ENCODE peak calls at places on chromosomes 4 and X, in five cellular contexts. K is MCF 10A, C is psoas muscle, Y is HCT116, A is activated B cell treated with CpG ODN at 0.5 μM for 24 hours. G is an unnamed sample.

GRCh38 chr4:127124919-127125318 is 507.8 kb upstream of the INTU start:
- DNase-seq in C (no peak), Y (no peak), A (no peak), K (peak; percentile 16), G (no peak)

GRCh38 chr4:36255575-36255974 is 11.3 kb upstream of the ARAP2 start:
- DNase-seq in C (no peak), Y (no peak), K (no peak), A (no peak), G (no peak)

GRCh38 chr4:163215896-163216295 is 49.2 kb upstream of the NAF1 start:
- DNase-seq in C (no peak), K (no peak), A (no peak), Y (no peak), G (no peak)

GRCh38 chr4:46404961-46405360 is 15.0 kb upstream of the GABRA2 start:
- DNase-seq in K (peak; percentile 25), C (no peak), Y (no peak), A (no peak), G (peak; percentile 37)

GRCh38 chr4:101464596-101464995 is 117.3 kb upstream of the PPP3CA start:
- DNase-seq in A (no peak), C (no peak), Y (no peak), K (no peak), G (no peak)

GRCh38 chr4:109614466-109614865 is 54.4 kb downstream of the MCUB start:
- DNase-seq in A (no peak), C (no peak), K (no peak), Y (no peak), G (no peak)

GRCh38 chr4:184385705-184386141 is 88.6 kb downstream of the IRF2 start:
- DNase-seq in K (no peak), A (no peak), C (no peak), Y (no peak), G (no peak)

GRCh38 chr4:112296949-112297483 is at the start of gene ALPK1:
- DNase-seq in C (no peak), A (no peak), K (peak; percentile 92), Y (peak; percentile 88), G (no peak)

GRCh38 chrX:1661048-1661921 is 46.4 kb downstream of the ASMT start:
- DNase-seq in A (peak; percentile 61), K (no peak), C (peak; percentile 72), Y (peak; percentile 60), G (peak; percentile 17)

GRCh38 chrX:65871671-65872311 is 168.1 kb downstream of the VSIG4 start:
- DNase-seq in Y (peak; percentile 67), K (peak; percentile 84), C (no peak), A (no peak), G (no peak)

GRCh38 chr4:163755013-163755412 is 260.5 kb downstream of the TMA16 start:
- DNase-seq in K (peak; percentile 49), C (no peak), Y (no peak), A (no peak), G (no peak)

GRCh38 chr4:42397635-42398447 is 553 bp downstream of the SHISA3 start:
- DNase-seq in A (no peak), K (no peak), C (peak; percentile 61), Y (no peak), G (peak; percentile 68)

GRCh38 chrX:101658661-101659477 is 781 bp downstream of the ARMCX2 start:
- DNase-seq in A (peak; percentile 23), K (no peak), Y (no peak), C (peak; percentile 78), G (peak; percentile 77)

GRCh38 chrX:47664737-47665136 is 5.8 kb upstream of the UXT start:
- DNase-seq in K (no peak), C (no peak), Y (no peak), A (no peak), G (no peak)

GRCh38 chr4:188031751-188032150 is 36.2 kb downstream of the ZFP42 start:
- DNase-seq in K (no peak), C (no peak), Y (no peak), A (no peak), G (no peak)

GRCh38 chr4:111398906-111399330 is 746.3 kb upstream of the FAM241A start:
- DNase-seq in C (no peak), K (no peak), A (no peak), Y (no peak), G (no peak)

GRCh38 chr4:90515191-90515590 is 388.0 kb downstream of the CCSER1 start:
- DNase-seq in Y (no peak), A (no peak), C (no peak), K (peak; percentile 1), G (no peak)

GRCh38 chrX:42096262-42096939 is 173.0 kb upstream of the CASK start:
- DNase-seq in K (no peak), C (no peak), Y (peak; percentile 2), A (no peak), G (no peak)

GRCh38 chr4:81142744-81143143 is 72.3 kb downstream of the PRKG2 start:
- DNase-seq in Y (no peak), K (peak; percentile 83), A (no peak), C (no peak), G (no peak)

GRCh38 chrX:137033774-137034507 is at the start of gene GPR101:
- DNase-seq in K (no peak), Y (no peak), A (no peak), C (no peak), G (peak; percentile 25)

GRCh38 chrX:12954376-12954775 is 20.5 kb upstream of the TMSB4X start:
- DNase-seq in K (no peak), C (no peak), A (no peak), Y (no peak), G (no peak)

GRCh38 chr4:101696276-101697010 is 94.1 kb upstream of the BANK1 start:
- DNase-seq in Y (no peak), C (no peak), A (no peak), K (no peak), G (no peak)

GRCh38 chr4:40196724-40197281 is at the start of gene RHOH:
- DNase-seq in Y (no peak), A (peak; percentile 55), C (no peak), K (no peak), G (no peak)

GRCh38 chr4:169236901-169237626 is 33.7 kb downstream of the SH3RF1 start:
- DNase-seq in C (peak; percentile 64), Y (no peak), K (peak; percentile 24), A (no peak), G (no peak)

GRCh38 chrX:85309717-85310116 is 65.9 kb downstream of the ZNF711 start:
- DNase-seq in A (no peak), Y (peak; percentile 8), K (no peak), C (no peak), G (no peak)

GRCh38 chr4:158896459-158897238 is 127.8 kb downstream of the FNIP2 start:
- DNase-seq in Y (no peak), C (no peak), A (no peak), K (no peak), G (no peak)

GRCh38 chrX:138872537-138872936 is 161.0 kb upstream of the FGF13 start:
- DNase-seq in Y (no peak), A (no peak), K (no peak), C (no peak), G (no peak)

GRCh38 chrX:23344208-23344903 is 9.7 kb downstream of the PTCHD1 start:
- DNase-seq in A (no peak), K (no peak), C (no peak), Y (no peak), G (no peak)

GRCh38 chr4:113316879-113317278 is 267.4 kb downstream of the ANK2 start:
- DNase-seq in A (no peak), K (no peak), Y (no peak), C (no peak), G (no peak)

GRCh38 chrX:119004920-119005524 is 30.6 kb downstream of the LONRF3 start:
- DNase-seq in C (peak; percentile 74), Y (no peak), K (peak; percentile 45), A (peak; percentile 35), G (peak; percentile 59)

GRCh38 chr4:100417565-100417964 is 100.3 kb downstream of the EMCN start:
- DNase-seq in Y (no peak), A (no peak), C (no peak), K (no peak), G (no peak)

GRCh38 chrX:120774611-120775010 is 101.1 kb downstream of the CT47B1 start:
- DNase-seq in Y (no peak), A (no peak), C (no peak), K (no peak), G (no peak)

GRCh38 chrX:140298946-140299345 is 205.9 kb downstream of the SOX3 start:
- DNase-seq in A (no peak), Y (no peak), K (no peak), C (no peak), G (no peak)

GRCh38 chr4:173802714-173803022 is 272.6 kb upstream of the HAND2 start:
- DNase-seq in A (no peak), Y (no peak), C (no peak), K (no peak), G (no peak)

GRCh38 chr4:149896428-149896827 is 80.8 kb upstream of the IQCM start:
- DNase-seq in C (no peak), Y (peak; percentile 13), A (no peak), K (peak; percentile 62), G (peak; percentile 21)
- TF ChIP-seq CTCF in C (no peak), Y (peak; percentile 53), A (no peak), K (peak; percentile 81), G (peak; percentile 30)

DNA sequence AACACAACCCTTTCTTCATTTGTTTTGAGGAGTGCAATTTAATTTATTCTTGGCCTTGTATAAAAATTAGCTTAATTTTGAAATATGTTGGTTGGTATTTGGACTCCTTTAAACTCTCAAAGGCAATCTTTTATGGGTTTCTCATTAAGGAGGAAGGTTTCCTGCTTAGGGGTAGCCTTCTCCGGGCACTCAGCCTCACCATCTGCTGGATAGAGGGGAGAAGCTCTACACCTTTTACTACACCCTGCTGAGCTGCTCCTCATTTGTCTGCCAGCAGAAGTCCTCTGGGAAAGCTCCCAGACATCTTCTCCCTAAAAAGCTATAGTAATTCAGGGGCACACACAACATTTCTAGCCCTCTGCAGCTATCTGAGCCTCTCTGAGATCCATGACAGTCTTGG is 179.1 kb downstream of the SOWAHB start:
- DNase-seq in C (no peak), Y (no peak), A (no peak), K (no peak), G (no peak)
- TF ChIP-seq CTCF in C (no peak), Y (no peak), A (no peak), K (no peak), G (no peak)

GRCh38 chrX:84118315-84118714 is 69.7 kb downstream of the RPS6KA6 start:
- DNase-seq in C (no peak), Y (no peak), K (no peak), A (no peak), G (no peak)
- TF ChIP-seq CTCF in C (no peak), Y (no peak), K (no peak), A (no peak), G (no peak)

DNA sequence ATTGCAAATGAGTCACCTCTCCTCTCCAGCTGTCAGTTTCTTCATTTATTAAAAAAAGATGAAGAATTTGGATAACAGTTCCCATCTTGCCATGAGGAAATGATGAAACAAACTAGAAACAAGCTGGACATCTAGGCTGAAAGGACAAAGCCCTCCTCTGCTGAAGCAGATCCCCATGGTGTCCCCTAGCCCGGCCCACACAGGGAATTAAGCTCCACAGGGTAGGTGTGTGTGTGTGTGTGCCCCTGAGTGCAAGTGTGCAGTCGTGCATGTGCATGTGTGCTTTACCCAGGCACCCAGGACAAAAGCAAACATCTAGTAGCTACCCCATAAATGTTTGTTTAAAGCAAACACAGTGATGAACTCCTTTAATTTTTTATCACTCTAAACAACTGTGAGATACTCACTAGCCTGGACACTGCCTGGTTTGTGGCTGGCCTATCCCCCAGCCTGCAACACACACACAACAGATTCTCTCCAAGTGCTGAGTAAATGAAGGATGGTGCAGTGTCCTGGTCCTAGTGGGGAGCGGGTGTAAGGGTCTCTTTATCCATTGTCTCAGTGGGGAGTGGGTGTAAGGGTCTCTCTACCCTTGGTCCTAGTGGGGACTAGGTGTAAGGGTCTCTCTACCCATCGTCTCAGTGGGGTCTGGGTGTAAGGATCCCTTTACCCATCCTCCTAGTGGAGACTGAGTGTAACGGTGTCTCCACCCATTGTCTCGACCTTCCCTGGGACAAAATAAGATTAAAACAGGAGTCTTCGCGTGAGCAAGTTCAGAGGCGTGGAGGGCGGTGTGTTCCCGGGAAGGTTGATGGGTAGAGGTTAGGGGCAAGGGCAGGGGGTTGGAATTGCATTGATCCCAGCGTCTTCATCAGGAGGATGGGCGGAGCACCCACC is 688 bp upstream of the EVC start:
- DNase-seq in K (peak; percentile 40), Y (no peak), A (no peak), C (no peak), G (no peak)
- TF ChIP-seq CTCF in K (peak; percentile 35), Y (no peak), A (no peak), C (no peak), G (no peak)